ENCODE peak calls at places on chromosomes 2 and 18, in four cellular contexts. T is Calu3, E is A172, W is fibroblast of gingiva. A is an unnamed sample.

GRCh38 chr2:217864960-217865359 is 137.8 kb downstream of the TNS1 start:
- DNase-seq in T (no peak), E (no peak), W (no peak), A (no peak)

GRCh38 chr18:70423120-70423519 is 134.3 kb downstream of the SOCS6 start:
- DNase-seq in T (no peak), E (peak; percentile 28), W (no peak), A (no peak)

GRCh38 chr2:217714268-217714643 is 288.5 kb downstream of the TNS1 start:
- DNase-seq in T (peak; percentile 77), E (peak; percentile 55), W (no peak), A (no peak)

GRCh38 chr2:10257500-10258147 is 45.1 kb upstream of the HPCAL1 start:
- DNase-seq in T (no peak), E (no peak), W (no peak), A (no peak)

GRCh38 chr2:44351676-44352075 is 9.6 kb downstream of the PREPL start:
- DNase-seq in T (no peak), E (no peak), W (peak; percentile 71), A (no peak)

GRCh38 chr18:67600781-67601180 is 84.3 kb upstream of the DSEL start:
- DNase-seq in T (no peak), E (no peak), W (peak; percentile 60), A (no peak)

GRCh38 chr2:190342601-190343000 is 788 bp upstream of the INPP1 start:
- DNase-seq in T (no peak), E (no peak), W (no peak), A (no peak)

GRCh38 chr18:21943456-21943855 is 202.9 kb downstream of the MIB1 start:
- DNase-seq in T (no peak), E (peak; percentile 3), W (no peak), A (no peak)

GRCh38 chr2:70403267-70404053 is 101.6 kb upstream of the FAM136A start:
- DNase-seq in T (peak; percentile 10), E (no peak), W (no peak), A (no peak)

GRCh38 chr2:237485304-237485703 is 1.7 kb upstream of the MLPH start:
- DNase-seq in T (no peak), E (no peak), W (no peak), A (no peak)

GRCh38 chr2:27092696-27093429 is 6.3 kb downstream of the KHK start:
- DNase-seq in T (no peak), E (no peak), W (no peak), A (no peak)

A was measured in NCI-H2227 treated with DMSO at 0.1 percent for 48 hours.